ENCODE peak calls at places on chromosomes 4 and X, in ten cellular contexts. M, T, A, W, G, X, J, U, I and D are unnamed samples.

GRCh38 chrX:13622565-13622964 is 30.4 kb upstream of the TCEANC start:
- DNase-seq in X (no peak), U (no peak), W (no peak), T (no peak), I (no peak), G (no peak), A (no peak), J (no peak), M (no peak), D (no peak)

GRCh38 chrX:153513265-153513664 is 4.2 kb upstream of the ATP2B3 start:
- DNase-seq in G (no peak), J (no peak), A (no peak), X (no peak), W (no peak), I (no peak), T (no peak), U (no peak), M (no peak), D (no peak)

GRCh38 chr4:108072300-108072699 is 82.6 kb downstream of the HADH start:
- DNase-seq in X (no peak), T (peak; percentile 60), A (no peak), J (no peak), I (no peak), W (no peak), G (no peak), U (no peak), M (no peak), D (no peak)

GRCh38 chrX:15853586-15854079 is 980 bp downstream of the AP1S2 start:
- DNase-seq in W (no peak), U (no peak), M (no peak), T (no peak), I (no peak), G (no peak), X (peak; percentile 2), J (no peak), A (peak; percentile 25), D (no peak)

GRCh38 chr4:144967161-144967560 is 130.8 kb downstream of the ANAPC10 start:
- DNase-seq in J (no peak), U (no peak), I (no peak), A (no peak), M (no peak), T (no peak), G (no peak), W (no peak), X (no peak), D (no peak)

GRCh38 chrX:71911731-71912050 is 1.0 kb downstream of the NHSL2 start:
- DNase-seq in M (no peak), I (no peak), X (no peak), T (no peak), U (peak; percentile 69), W (no peak), G (peak; percentile 33), A (no peak), J (no peak), D (no peak)

GRCh38 chr4:150782921-150783320 is 201.0 kb downstream of the MAB21L2 start:
- DNase-seq in T (no peak), G (no peak), A (peak; percentile 28), I (no peak), J (peak; percentile 4), U (no peak), M (no peak), X (no peak), W (no peak), D (no peak)

GRCh38 chr4:184450743-184451142 is 23.6 kb downstream of the IRF2 start:
- DNase-seq in G (no peak), M (no peak), U (no peak), T (no peak), A (no peak), J (no peak), X (no peak), W (no peak), I (no peak), D (no peak)

GRCh38 chr4:48756689-48757220 is 23.3 kb downstream of the FRYL start:
- DNase-seq in M (no peak), I (no peak), A (no peak), J (peak; percentile 53), X (no peak), W (no peak), G (no peak), T (no peak), U (no peak), D (no peak)

GRCh38 chr4:155530290-155530689 is 136.4 kb upstream of the GUCY1A1 start:
- DNase-seq in X (no peak), G (no peak), T (no peak), J (no peak), I (no peak), A (peak; percentile 75), M (no peak), U (no peak), W (no peak), D (no peak)

GRCh38 chr4:139509727-139510410 is 46.1 kb downstream of the SETD7 start:
- DNase-seq in U (no peak), I (peak; percentile 27), T (no peak), J (no peak), M (no peak), G (no peak), W (peak; percentile 29), A (peak; percentile 45), X (peak; percentile 38), D (no peak)

GRCh38 chrX:68238568-68238967 is 194.7 kb downstream of the OPHN1 start:
- DNase-seq in G (no peak), U (no peak), M (no peak), T (no peak), X (peak; percentile 19), W (no peak), A (no peak), I (no peak), J (no peak), D (no peak)

GRCh38 chr4:31411606-31412005 is 691.4 kb downstream of the PCDH7 start:
- DNase-seq in I (no peak), T (no peak), J (no peak), M (no peak), G (no peak), A (no peak), X (no peak), U (no peak), W (no peak), D (no peak)

GRCh38 chr4:40307627-40308497 is 27.3 kb upstream of the CHRNA9 start:
- DNase-seq in J (no peak), T (peak; percentile 89), G (no peak), A (no peak), W (no peak), U (peak; percentile 52), I (peak; percentile 43), X (peak; percentile 99), M (peak; percentile 65), D (no peak)
- TF ChIP-seq POLR2A in J (no peak), T (no peak), G (no peak), A (no peak), W (no peak), U (no peak), I (no peak), X (no peak), M (no peak), D (peak; percentile 32)

GRCh38 chrX:47629419-47630210 is at the start of gene CFP:
- DNase-seq in A (no peak), M (no peak), J (no peak), T (no peak), I (no peak), G (no peak), W (no peak), U (no peak), X (peak; percentile 89), D (no peak)
- TF ChIP-seq POLR2A in A (no peak), M (no peak), J (no peak), T (no peak), I (no peak), G (no peak), W (no peak), U (no peak), X (no peak), D (no peak)

GRCh38 chr4:110623710-110624015 is 786 bp upstream of the PITX2 start:
- DNase-seq in X (no peak), A (no peak), U (no peak), T (no peak), M (no peak), I (no peak), J (no peak), G (no peak), W (no peak), D (no peak)

GRCh38 chr4:110621328-110621812 is 1.5 kb downstream of the PITX2 start:
- DNase-seq in J (no peak), G (no peak), W (no peak), A (no peak), M (no peak), X (no peak), I (no peak), T (peak; percentile 70), U (no peak), D (no peak)

GRCh38 chr4:110624016-110624770 is 1.3 kb upstream of the PITX2 start:
- DNase-seq in W (no peak), J (no peak), G (no peak), U (no peak), X (no peak), I (no peak), M (no peak), T (no peak), A (no peak), D (no peak)

GRCh38 chr4:110621839-110622751 is 782 bp downstream of the PITX2 start:
- DNase-seq in U (no peak), I (no peak), G (no peak), M (no peak), X (no peak), J (no peak), A (no peak), T (no peak), W (no peak), D (no peak)

GRCh38 chr4:110622841-110623709 is at the start of gene PITX2:
- DNase-seq in I (no peak), T (peak; percentile 95), A (peak; percentile 89), M (peak; percentile 88), G (peak; percentile 36), U (peak; percentile 70), X (no peak), J (peak; percentile 95), W (peak; percentile 98), D (peak; percentile 63)
- TF ChIP-seq POLR2A in I (no peak), T (peak; percentile 98), A (no peak), M (no peak), G (no peak), U (no peak), X (no peak), J (no peak), W (peak; percentile 52), D (no peak)

GRCh38 chr4:13478707-13479106 is 5.4 kb downstream of the RAB28 start:
- DNase-seq in J (no peak), X (no peak), G (no peak), W (no peak), U (no peak), T (no peak), A (no peak), I (no peak), M (no peak), D (no peak)

GRCh38 chr4:13481569-13481968 is 2.6 kb downstream of the RAB28 start:
- DNase-seq in M (no peak), T (no peak), A (peak; percentile 85), X (peak; percentile 55), I (no peak), J (peak; percentile 46), U (no peak), W (no peak), G (no peak), D (no peak)

GRCh38 chr4:13483142-13484044 is 747 bp downstream of the RAB28 start:
- DNase-seq in J (peak; percentile 74), I (peak; percentile 39), U (peak; percentile 85), M (peak; percentile 75), T (peak; percentile 56), X (peak; percentile 69), A (peak; percentile 77), G (peak; percentile 48), W (peak; percentile 93), D (no peak)

GRCh38 chr4:13484749-13485345 is 707 bp upstream of the RAB28 start:
- DNase-seq in M (no peak), J (peak; percentile 58), X (no peak), T (no peak), U (no peak), G (no peak), W (no peak), A (no peak), I (no peak), D (no peak)

GRCh38 chr4:13484045-13484748 is at the start of gene RAB28:
- DNase-seq in T (peak; percentile 97), A (peak; percentile 93), M (peak; percentile 97), J (peak; percentile 93), U (peak; percentile 98), G (peak; percentile 95), W (peak; percentile 97), I (peak; percentile 96), X (peak; percentile 96), D (peak; percentile 68)
- TF ChIP-seq POLR2A in T (peak; percentile 21), A (no peak), M (no peak), J (peak; percentile 57), U (peak; percentile 68), G (peak; percentile 34), W (peak; percentile 32), I (no peak), X (peak; percentile 67), D (peak; percentile 60)